ENCODE peak calls at places on chromosome 13, in four cellular contexts. J, V, Z and O are unnamed samples.

GRCh38 chr13:76463314-76463713 is 422.9 kb downstream of the KCTD12 start:
- DNase-seq in J (no peak), V (no peak), Z (peak; percentile 9), O (no peak)

GRCh38 chr13:30140973-30141372 is 166.4 kb downstream of the KATNAL1 start:
- DNase-seq in J (no peak), V (no peak), Z (no peak), O (no peak)

GRCh38 chr13:113002206-113002821 is 33.3 kb downstream of the MCF2L start:
- DNase-seq in J (peak; percentile 51), V (peak; percentile 79), Z (no peak), O (peak; percentile 46)

GRCh38 chr13:45292176-45292575 is 48.8 kb downstream of the TPT1 start:
- DNase-seq in J (no peak), V (no peak), Z (peak; percentile 62), O (no peak)

GRCh38 chr13:60230593-60230992 is 66.9 kb upstream of the DIAPH3 start:
- DNase-seq in J (no peak), V (no peak), Z (no peak), O (no peak)

GRCh38 chr13:39311619-39312018 is 273.4 kb downstream of the NHLRC3 start:
- DNase-seq in J (no peak), V (no peak), Z (no peak), O (no peak)

GRCh38 chr13:91572439-91572838 is 174.0 kb downstream of the GPC5 start:
- DNase-seq in J (no peak), V (no peak), Z (no peak), O (no peak)

GRCh38 chr13:30116379-30116778 is 191.0 kb downstream of the KATNAL1 start:
- DNase-seq in J (no peak), V (no peak), Z (no peak), O (no peak)

GRCh38 chr13:28657784-28658538 is 969 bp upstream of the POMP start:
- DNase-seq in J (no peak), V (no peak), Z (no peak), O (no peak)
- TF ChIP-seq CTCF in J (no peak), V (no peak), Z (no peak), O (no peak)

GRCh38 chr13:46683879-46684278 is 113.1 kb downstream of the ESD start:
- DNase-seq in J (no peak), V (no peak), Z (no peak), O (no peak)

GRCh38 chr13:46679369-46680180 is 117.4 kb downstream of the ESD start:
- DNase-seq in J (no peak), V (no peak), Z (no peak), O (no peak)

GRCh38 chr13:46685006-46685730 is 111.8 kb downstream of the ESD start:
- DNase-seq in J (no peak), V (no peak), Z (no peak), O (no peak)

GRCh38 chr13:46684287-46685001 is 112.5 kb downstream of the ESD start:
- DNase-seq in J (peak; percentile 17), V (no peak), Z (no peak), O (no peak)

GRCh38 chr13:46682015-46682414 is 114.9 kb downstream of the ESD start:
- DNase-seq in J (no peak), V (no peak), Z (no peak), O (no peak)
- TF ChIP-seq CTCF in J (no peak), V (no peak), Z (no peak), O (no peak)

GRCh38 chr13:110365876-110366275 is 58.8 kb downstream of the COL4A2 start:
- DNase-seq in J (no peak), V (no peak), Z (no peak), O (no peak)

GRCh38 chr13:110360598-110360997 is 53.5 kb downstream of the COL4A2 start:
- DNase-seq in J (no peak), V (no peak), Z (no peak), O (no peak)

GRCh38 chr13:110364081-110364480 is 57.0 kb downstream of the COL4A2 start:
- DNase-seq in J (no peak), V (no peak), Z (no peak), O (no peak)

GRCh38 chr13:110361365-110361911 is 54.4 kb downstream of the COL4A2 start:
- DNase-seq in J (no peak), V (no peak), Z (no peak), O (no peak)

GRCh38 chr13:110363009-110363408 is 55.9 kb downstream of the COL4A2 start:
- DNase-seq in J (peak; percentile 30), V (peak; percentile 57), Z (no peak), O (no peak)
- TF ChIP-seq CTCF in J (no peak), V (no peak), Z (no peak), O (no peak)

GRCh38 chr13:47598340-47598911 is 402.6 kb downstream of the SUCLA2 start:
- DNase-seq in J (no peak), V (no peak), Z (peak; percentile 17), O (no peak)
- TF ChIP-seq CTCF in J (peak; percentile 47), V (no peak), Z (peak; percentile 51), O (peak; percentile 52)

GRCh38 chr13:27644302-27644701 is 22.6 kb downstream of the POLR1D start:
- DNase-seq in J (no peak), V (no peak), Z (peak; percentile 13), O (no peak)
- TF ChIP-seq CTCF in J (no peak), V (no peak), Z (no peak), O (no peak)

DNA sequence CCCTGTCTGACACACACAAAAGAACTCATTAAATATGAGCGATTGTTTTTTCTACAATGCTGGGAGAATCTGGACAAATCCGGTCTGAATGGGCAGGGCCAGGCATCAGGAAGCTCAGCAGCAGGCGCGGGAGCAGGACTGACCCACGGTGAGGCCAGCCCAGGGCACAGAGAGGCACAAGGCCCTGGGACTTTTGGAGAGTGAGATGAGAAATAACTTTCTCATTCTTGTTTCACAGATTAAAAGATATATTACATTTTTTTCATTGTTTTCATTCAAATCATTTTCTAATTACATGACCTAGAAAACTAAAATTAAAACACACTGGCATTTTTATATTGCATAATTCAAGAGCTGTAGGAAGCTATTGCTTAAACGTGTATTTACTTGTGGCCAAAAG is 133.0 kb downstream of the TNFRSF19 start:
- DNase-seq in J (no peak), V (no peak), Z (no peak), O (no peak)
- TF ChIP-seq CTCF in J (no peak), V (no peak), Z (no peak), O (no peak)

DNA sequence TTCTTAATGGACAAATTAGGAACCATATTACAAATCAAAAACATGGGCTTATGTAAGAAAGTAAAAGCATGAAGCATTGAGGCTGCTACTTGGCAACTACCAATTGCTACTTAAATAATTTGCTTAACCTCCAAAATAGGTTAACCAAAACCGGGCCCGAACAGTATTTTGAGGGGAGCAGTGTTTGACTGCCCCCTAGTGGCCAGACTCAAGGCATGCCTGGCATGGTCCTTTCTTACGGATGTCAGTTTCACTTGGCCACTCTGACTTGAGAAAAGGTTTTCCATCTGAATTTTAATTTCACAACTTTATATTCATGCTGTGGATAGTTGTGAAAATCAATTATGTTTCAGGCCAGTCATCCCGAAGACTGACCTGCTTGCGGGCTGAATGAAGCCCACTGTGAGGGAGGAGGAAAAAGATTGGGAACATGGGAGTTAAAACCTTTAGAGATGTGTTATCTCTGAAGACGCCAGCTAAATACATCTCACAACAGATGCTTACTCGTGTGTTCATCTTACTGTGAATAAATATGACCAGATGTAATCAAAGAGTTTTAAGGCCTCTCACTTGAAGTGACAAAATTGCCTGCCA is 2.9 kb downstream of the RXFP2 start:
- DNase-seq in J (peak; percentile 78), V (peak; percentile 75), Z (peak; percentile 60), O (peak; percentile 75)
- TF ChIP-seq CTCF in J (peak; percentile 97), V (peak; percentile 95), Z (peak; percentile 97), O (peak; percentile 99)

GRCh38 chr13:25466880-25467279 is 95.1 kb downstream of the ATP8A2 start:
- DNase-seq in J (no peak), V (no peak), Z (no peak), O (no peak)
- TF ChIP-seq CTCF in J (no peak), V (no peak), Z (no peak), O (no peak)